ENCODE peak calls at places on chromosomes 12 and 14, in seven cellular contexts. One of them, this sample, is unnamed.

GRCh38 chr14:72801381-72801812 is 92.5 kb downstream of the DPF3 start:
- DNase-seq in H1: no peak
- DNase-seq in esophagus muscularis mucosa: no peak
- DNase-seq in transverse colon: no peak
- DNase-seq in upper lobe of left lung: no peak
- DNase-seq in GM23338: no peak
- DNase-seq in HCT116: peak; percentile 50
- DNase-seq in this sample: no peak

GRCh38 chr14:32507029-32507984 is 178.2 kb downstream of the AKAP6 start:
- DNase-seq in esophagus muscularis mucosa: no peak
- DNase-seq in transverse colon: no peak
- DNase-seq in GM23338: no peak
- DNase-seq in upper lobe of left lung: no peak
- DNase-seq in H1: no peak
- DNase-seq in HCT116: peak; percentile 33
- DNase-seq in this sample: no peak

GRCh38 chr12:127809236-127809635 is 457.7 kb upstream of the TMEM132C start:
- DNase-seq in HCT116: no peak
- DNase-seq in transverse colon: no peak
- DNase-seq in esophagus muscularis mucosa: no peak
- DNase-seq in upper lobe of left lung: no peak
- DNase-seq in H1: no peak
- DNase-seq in GM23338: no peak
- DNase-seq in this sample: no peak

GRCh38 chr12:69898236-69898635 is 73.2 kb downstream of the MYRFL start:
- DNase-seq in transverse colon: no peak
- DNase-seq in upper lobe of left lung: no peak
- DNase-seq in HCT116: no peak
- DNase-seq in GM23338: no peak
- DNase-seq in H1: no peak
- DNase-seq in esophagus muscularis mucosa: no peak
- DNase-seq in this sample: no peak

GRCh38 chr14:20332386-20332945 is 613 bp downstream of the CCNB1IP1 start:
- DNase-seq in GM23338: peak; percentile 31
- DNase-seq in HCT116: no peak
- DNase-seq in esophagus muscularis mucosa: no peak
- DNase-seq in H1: no peak
- DNase-seq in transverse colon: peak; percentile 11
- DNase-seq in upper lobe of left lung: no peak
- DNase-seq in this sample: no peak

GRCh38 chr14:57212919-57213318 is 55.8 kb downstream of the EXOC5 start:
- DNase-seq in transverse colon: no peak
- DNase-seq in upper lobe of left lung: peak; percentile 20
- DNase-seq in GM23338: no peak
- DNase-seq in H1: no peak
- DNase-seq in HCT116: no peak
- DNase-seq in esophagus muscularis mucosa: no peak
- DNase-seq in this sample: no peak

GRCh38 chr14:86575141-86575540 is 1045.2 kb downstream of the FLRT2 start:
- DNase-seq in H1: no peak
- DNase-seq in GM23338: no peak
- DNase-seq in transverse colon: no peak
- DNase-seq in HCT116: no peak
- DNase-seq in upper lobe of left lung: no peak
- DNase-seq in esophagus muscularis mucosa: no peak
- DNase-seq in this sample: no peak

GRCh38 chr12:124548854-124549378 is 18.5 kb downstream of the NCOR2 start:
- DNase-seq in upper lobe of left lung: peak; percentile 73
- DNase-seq in transverse colon: peak; percentile 36
- DNase-seq in HCT116: no peak
- DNase-seq in H1: no peak
- DNase-seq in GM23338: no peak
- DNase-seq in esophagus muscularis mucosa: no peak
- DNase-seq in this sample: no peak

DNA sequence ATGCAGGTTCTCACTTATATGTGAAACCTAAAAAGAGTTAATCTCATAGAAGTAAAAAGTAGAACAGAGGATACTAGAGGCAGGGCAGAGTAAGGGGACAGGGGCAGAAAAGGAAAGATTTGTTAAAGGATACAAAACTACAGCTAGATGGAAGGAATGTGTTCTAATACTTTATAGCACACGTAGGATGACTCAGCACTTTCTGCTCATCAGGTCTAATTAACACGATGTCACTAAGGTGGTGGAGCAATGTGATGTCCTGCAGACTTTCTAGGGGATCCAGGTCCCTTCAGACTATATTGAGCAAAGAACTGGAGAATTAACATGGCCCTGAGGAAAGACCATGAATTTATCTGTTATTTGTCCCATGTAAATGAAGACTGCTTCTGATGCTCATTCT is 80.8 kb upstream of the CMKLR1 start:
- DNase-seq in upper lobe of left lung: no peak
- DNase-seq in esophagus muscularis mucosa: no peak
- DNase-seq in transverse colon: no peak
- DNase-seq in H1: no peak
- DNase-seq in GM23338: no peak
- DNase-seq in HCT116: no peak
- DNase-seq in this sample: no peak
- TF ChIP-seq POLR2AphosphoS5 in upper lobe of left lung: no peak
- TF ChIP-seq POLR2AphosphoS5 in esophagus muscularis mucosa: no peak
- TF ChIP-seq POLR2AphosphoS5 in transverse colon: no peak
- TF ChIP-seq POLR2AphosphoS5 in H1: no peak
- TF ChIP-seq POLR2AphosphoS5 in GM23338: no peak
- TF ChIP-seq POLR2AphosphoS5 in HCT116: no peak
- TF ChIP-seq POLR2AphosphoS5 in this sample: no peak

DNA sequence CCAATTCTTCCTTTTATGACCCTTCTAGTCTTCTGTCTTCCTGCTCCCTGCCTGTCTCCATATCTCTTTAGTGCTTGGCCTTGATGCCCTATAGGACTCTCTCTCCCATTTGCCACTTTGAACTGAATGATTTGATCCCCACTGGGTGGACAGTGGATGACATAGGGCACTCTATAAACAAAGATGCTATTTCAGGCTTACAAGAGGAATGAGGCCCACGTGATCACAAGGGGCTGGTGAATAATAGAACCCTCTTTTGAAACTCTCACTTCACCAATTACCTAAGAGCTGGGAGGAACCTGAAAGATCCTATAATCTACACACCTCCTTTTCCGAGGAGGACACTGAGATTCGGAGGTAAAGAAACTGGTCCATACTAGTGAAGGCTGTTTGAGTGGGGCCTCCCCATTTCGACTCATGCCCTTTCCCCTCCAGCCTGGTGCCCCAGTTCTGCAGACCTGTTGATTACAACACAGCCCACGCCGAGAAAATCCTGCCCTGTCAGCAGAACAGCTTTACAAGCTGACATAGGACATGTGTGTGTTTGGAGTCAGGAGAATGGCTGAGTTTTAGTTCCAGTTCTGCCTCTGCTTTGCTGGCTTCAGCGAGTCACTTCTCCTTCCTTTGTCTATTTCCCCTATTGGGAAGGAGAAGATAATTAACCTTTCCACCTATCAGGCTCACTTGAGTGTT is 400.3 kb downstream of the ZFP36L1 start:
- DNase-seq in GM23338: no peak
- DNase-seq in HCT116: no peak
- DNase-seq in H1: no peak
- DNase-seq in transverse colon: peak; percentile 51
- DNase-seq in upper lobe of left lung: peak; percentile 71
- DNase-seq in esophagus muscularis mucosa: no peak
- DNase-seq in this sample: no peak
- H3K4me1 ChIP-seq in GM23338: peaks cover 23% of the 10 kb centered on the region
- H3K4me1 ChIP-seq in HCT116: peaks cover 6% of the 10 kb centered on the region
- H3K4me1 ChIP-seq in H1: peaks cover 5% of the 10 kb centered on the region
- H3K4me1 ChIP-seq in transverse colon: peaks cover 25% of the 10 kb centered on the region
- H3K4me1 ChIP-seq in upper lobe of left lung: peaks cover 43% of the 10 kb centered on the region
- H3K4me1 ChIP-seq in esophagus muscularis mucosa: peaks cover 82% of the 10 kb centered on the region
- H3K4me1 ChIP-seq in this sample: peaks cover 64% of the 10 kb centered on the region

GRCh38 chr14:38001501-38001900 is 206.2 kb upstream of the SSTR1 start:
- DNase-seq in H1: no peak
- DNase-seq in transverse colon: no peak
- DNase-seq in GM23338: no peak
- DNase-seq in HCT116: no peak
- DNase-seq in upper lobe of left lung: no peak
- DNase-seq in esophagus muscularis mucosa: no peak
- DNase-seq in this sample: no peak

GRCh38 chr14:38004610-38004879 is 203.2 kb upstream of the SSTR1 start:
- DNase-seq in HCT116: no peak
- DNase-seq in GM23338: peak; percentile 44
- DNase-seq in upper lobe of left lung: no peak
- DNase-seq in H1: no peak
- DNase-seq in transverse colon: no peak
- DNase-seq in esophagus muscularis mucosa: no peak
- DNase-seq in this sample: no peak

GRCh38 chr14:37994846-37995372 is 212.8 kb upstream of the SSTR1 start:
- DNase-seq in HCT116: no peak
- DNase-seq in H1: no peak
- DNase-seq in upper lobe of left lung: no peak
- DNase-seq in esophagus muscularis mucosa: no peak
- DNase-seq in transverse colon: no peak
- DNase-seq in GM23338: peak; percentile 74
- DNase-seq in this sample: no peak

GRCh38 chr14:38003746-38004609 is 203.7 kb upstream of the SSTR1 start:
- DNase-seq in upper lobe of left lung: no peak
- DNase-seq in GM23338: peak; percentile 48
- DNase-seq in H1: no peak
- DNase-seq in HCT116: no peak
- DNase-seq in esophagus muscularis mucosa: no peak
- DNase-seq in transverse colon: no peak
- DNase-seq in this sample: no peak

DNA sequence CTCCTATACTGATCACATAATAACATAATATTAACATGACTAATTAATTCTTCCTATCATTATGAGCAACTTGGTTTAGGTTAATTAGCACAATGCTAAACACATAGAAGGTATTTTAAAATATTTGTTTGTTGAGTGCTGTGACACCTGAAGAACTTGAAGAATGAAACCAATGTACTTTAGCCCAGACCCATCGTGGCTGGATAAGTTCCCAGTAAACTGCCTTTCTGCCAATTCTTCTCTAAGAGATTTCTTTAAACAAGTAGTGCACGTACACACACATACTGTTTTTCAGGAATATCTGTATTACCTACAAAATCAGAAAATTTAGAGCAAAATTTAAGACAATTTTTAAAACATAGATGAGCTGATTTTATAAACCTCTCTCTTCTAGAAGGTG is 207.4 kb upstream of the SSTR1 start:
- DNase-seq in GM23338: no peak
- DNase-seq in H1: no peak
- DNase-seq in esophagus muscularis mucosa: no peak
- DNase-seq in transverse colon: no peak
- DNase-seq in HCT116: no peak
- DNase-seq in upper lobe of left lung: no peak
- DNase-seq in this sample: no peak
- TF ChIP-seq POLR2AphosphoS5 in GM23338: no peak
- TF ChIP-seq POLR2AphosphoS5 in H1: no peak
- TF ChIP-seq POLR2AphosphoS5 in esophagus muscularis mucosa: no peak
- TF ChIP-seq POLR2AphosphoS5 in transverse colon: no peak
- TF ChIP-seq POLR2AphosphoS5 in HCT116: no peak
- TF ChIP-seq POLR2AphosphoS5 in upper lobe of left lung: no peak
- TF ChIP-seq POLR2AphosphoS5 in this sample: no peak

DNA sequence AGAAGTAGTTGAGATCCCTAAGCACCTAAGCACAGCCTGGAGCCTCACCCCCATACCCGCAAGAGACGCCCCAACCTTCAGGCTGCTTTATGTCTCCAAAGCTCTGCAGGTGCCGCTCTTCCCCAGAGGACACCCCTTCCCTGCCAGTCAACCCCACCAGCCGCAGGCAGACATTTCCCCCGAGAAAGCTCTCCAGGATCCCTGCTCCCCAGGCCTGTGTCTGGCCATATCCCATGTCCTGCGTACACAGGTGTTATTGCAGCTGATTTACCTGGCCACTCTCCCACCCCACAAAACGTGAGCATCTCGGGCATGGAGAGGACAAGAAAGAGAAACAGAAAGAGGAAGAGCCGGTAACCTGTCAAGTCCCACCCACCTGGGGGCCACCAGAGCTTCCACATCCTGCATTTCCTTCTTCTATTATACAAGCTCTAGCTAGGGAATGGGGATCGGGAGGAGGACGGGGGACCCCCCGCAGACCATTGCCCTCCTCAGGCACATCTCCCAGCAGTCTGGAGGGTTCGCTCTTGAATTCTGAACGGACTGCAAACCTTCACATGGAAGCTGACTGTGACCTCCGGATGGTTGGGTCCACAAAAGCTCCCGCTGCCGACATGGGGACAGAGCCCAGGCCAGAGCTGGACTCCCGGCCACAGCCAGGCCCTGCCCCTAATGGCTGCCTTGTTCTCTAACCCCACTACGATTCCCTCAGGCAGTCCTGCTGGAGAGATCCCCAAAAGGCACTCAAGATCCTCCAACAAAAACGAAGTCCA is 17.6 kb downstream of the CCDC88C start:
- DNase-seq in esophagus muscularis mucosa: no peak
- DNase-seq in HCT116: no peak
- DNase-seq in transverse colon: peak; percentile 69
- DNase-seq in upper lobe of left lung: peak; percentile 49
- DNase-seq in GM23338: peak; percentile 60
- DNase-seq in H1: peak; percentile 55
- DNase-seq in this sample: no peak
- H3K4me1 ChIP-seq in esophagus muscularis mucosa: peaks cover 10% of the 10 kb centered on the region
- H3K4me1 ChIP-seq in HCT116: no peaks in the 10 kb centered on the region
- H3K4me1 ChIP-seq in transverse colon: peaks cover 79% of the 10 kb centered on the region
- H3K4me1 ChIP-seq in upper lobe of left lung: peaks cover 83% of the 10 kb centered on the region
- H3K4me1 ChIP-seq in GM23338: peaks cover 63% of the 10 kb centered on the region
- H3K4me1 ChIP-seq in H1: peaks cover 35% of the 10 kb centered on the region
- H3K4me1 ChIP-seq in this sample: peaks cover 40% of the 10 kb centered on the region

This sample was measured in suprapubic skin.